ENCODE peak calls at places on chromosomes 4 and X, in four cellular contexts. O, P, L and Q are unnamed samples.

GRCh38 chrX:120727503-120727902 is 97.6 kb upstream of the C1GALT1C1 start:
- DNase-seq in O (no peak), L (no peak), P (no peak), Q (no peak)

GRCh38 chr4:3340038-3340702 is 47.3 kb downstream of the RGS12 start:
- DNase-seq in O (no peak), L (peak), P (no peak), Q (no peak)

GRCh38 chr4:1568855-1569460 is 115.2 kb downstream of the FAM53A start:
- DNase-seq in P (no peak), L (no peak), O (no peak), Q (no peak)

GRCh38 chr4:39166670-39167069 is 15.7 kb upstream of the WDR19 start:
- DNase-seq in L (no peak), P (no peak), O (no peak), Q (no peak)

GRCh38 chrX:151852294-151852693 is 60.4 kb upstream of the MAGEA4 start:
- DNase-seq in L (no peak), P (no peak), O (no peak), Q (no peak)

GRCh38 chr4:72677265-72677664 is 108.2 kb upstream of the ADAMTS3 start:
- DNase-seq in L (no peak), P (no peak), O (no peak), Q (no peak)

GRCh38 chr4:47482326-47482725 is 2.7 kb upstream of the ATP10D start:
- DNase-seq in L (no peak), P (no peak), O (no peak), Q (no peak)

GRCh38 chr4:81550005-81550896 is 78.5 kb upstream of the RASGEF1B start:
- DNase-seq in P (no peak), L (peak), O (no peak), Q (no peak)

GRCh38 chr4:1470816-1471442 is 64.7 kb upstream of the NKX1-1 start:
- DNase-seq in L (no peak), P (no peak), O (no peak), Q (no peak)

GRCh38 chr4:10741961-10742699 is 57.6 kb upstream of the CLNK start:
- DNase-seq in O (no peak), L (no peak), P (no peak), Q (no peak)

GRCh38 chr4:119300072-119300387 is 21.9 kb downstream of the FABP2 start:
- DNase-seq in P (no peak), L (peak), O (no peak), Q (no peak)

GRCh38 chrX:10199212-10199611 is 42.4 kb downstream of the CLCN4 start:
- DNase-seq in O (no peak), L (peak), P (no peak), Q (no peak)

GRCh38 chrX:110056419-110056818 is 53.5 kb downstream of the TMEM164 start:
- DNase-seq in L (no peak), O (no peak), P (no peak), Q (no peak)

GRCh38 chr4:4284827-4285618 is 4.9 kb downstream of the LYAR start:
- DNase-seq in L (peak), O (no peak), P (no peak), Q (no peak)

GRCh38 chr4:154014401-154015105 is 225.7 kb upstream of the SFRP2 start:
- DNase-seq in P (no peak), L (no peak), O (no peak), Q (no peak)

GRCh38 chr4:137635596-137635995 is 103.3 kb upstream of the PCDH18 start:
- DNase-seq in P (no peak), O (no peak), L (no peak), Q (no peak)

GRCh38 chrX:3526084-3526483 is 179.6 kb upstream of the MXRA5 start:
- DNase-seq in O (no peak), L (no peak), P (no peak), Q (no peak)

GRCh38 chr4:2249526-2249991 is 7.6 kb upstream of the HAUS3 start:
- DNase-seq in P (no peak), L (peak), O (no peak), Q (no peak)